ENCODE peak calls at places on chromosomes 12 and 14, in ten cellular contexts. M is stimulated activated CD4-positive, alpha-beta T cell treated with anti-CD3 and anti-CD28 coated beads, Interleukin-2, amount 100 ng/mL, for 48 hours; K is gastrocnemius medialis; O is AG08396; V is HCEC 1CT; G is substantia nigra; A is PC-9; R is fibroblast of lung; I is LoVo; Q is cardiac muscle cell. B is an unnamed sample.
A peak's percentile ranks its signal among the peaks of the same experiment; 100 is the strongest.

GRCh38 chr12:82842480-82842879 is 155.8 kb downstream of the TMTC2 start:
- DNase-seq in M (no peak), K (no peak), O (no peak), V (no peak), G (no peak), A (no peak), R (no peak), I (no peak), Q (no peak), B (no peak)

GRCh38 chr14:104661086-104661485 is 28.3 kb upstream of the INF2 start:
- DNase-seq in M (no peak), K (no peak), O (no peak), V (no peak), G (no peak), A (no peak), R (no peak), I (no peak), Q (no peak), B (no peak)

GRCh38 chr12:53131844-53132243 is 28.6 kb downstream of the SOAT2 start:
- DNase-seq in M (no peak), K (no peak), O (no peak), V (no peak), G (no peak), A (no peak), R (no peak), I (no peak), Q (no peak), B (no peak)

GRCh38 chr14:93303659-93304058 is 29.2 kb downstream of the BTBD7 start:
- DNase-seq in M (no peak), K (no peak), O (no peak), V (no peak), G (no peak), A (no peak), R (no peak), I (no peak), Q (no peak), B (no peak)

GRCh38 chr12:59030415-59030814 is 110.1 kb upstream of the LRIG3 start:
- DNase-seq in M (no peak), K (no peak), O (no peak), V (no peak), G (no peak), A (peak; percentile 58), R (no peak), I (no peak), Q (no peak), B (no peak)

GRCh38 chr12:94147377-94147990 is 893 bp upstream of the PLXNC1 start:
- DNase-seq in M (no peak), K (no peak), O (no peak), V (no peak), G (no peak), A (no peak), R (no peak), I (no peak), Q (no peak), B (no peak)

GRCh38 chr14:77111021-77111420 is 13.0 kb downstream of the CIPC start:
- DNase-seq in M (no peak), K (no peak), O (no peak), V (no peak), G (no peak), A (peak; percentile 76), R (no peak), I (no peak), Q (no peak), B (peak; percentile 31)

GRCh38 chr12:90301095-90301494 is 592.5 kb upstream of the ATP2B1 start:
- DNase-seq in M (no peak), K (no peak), O (no peak), V (no peak), G (no peak), A (no peak), R (no peak), I (no peak), Q (no peak), B (no peak)

GRCh38 chr12:132351751-132352495 is 22.5 kb upstream of the GALNT9 start:
- DNase-seq in M (no peak), K (no peak), O (no peak), V (no peak), G (no peak), A (no peak), R (no peak), I (no peak), Q (no peak), B (no peak)

GRCh38 chr14:64507376-64508156 is 3.0 kb downstream of the ZBTB1 start:
- DNase-seq in M (no peak), K (peak; percentile 47), O (no peak), V (peak; percentile 55), G (no peak), A (peak; percentile 67), R (peak; percentile 39), I (no peak), Q (no peak), B (peak; percentile 42)

GRCh38 chr12:56836800-56837663 is 73.9 kb downstream of the HSD17B6 start:
- DNase-seq in M (peak; percentile 23), K (no peak), O (no peak), V (peak; percentile 78), G (no peak), A (no peak), R (peak; percentile 35), I (peak; percentile 59), Q (no peak), B (peak; percentile 31)

GRCh38 chr12:104167519-104168458 is 29.8 kb upstream of the NFYB start:
- DNase-seq in M (no peak), K (no peak), O (no peak), V (no peak), G (no peak), A (no peak), R (no peak), I (no peak), Q (no peak), B (no peak)

GRCh38 chr14:68939893-68940613 is 39.0 kb downstream of the ACTN1 start:
- DNase-seq in M (no peak), K (peak; percentile 46), O (peak; percentile 80), V (peak; percentile 96), G (no peak), A (peak; percentile 80), R (peak; percentile 98), I (no peak), Q (peak; percentile 66), B (peak; percentile 84)

GRCh38 chr14:104676130-104676693 is 13.2 kb upstream of the INF2 start:
- DNase-seq in M (no peak), K (no peak), O (no peak), V (no peak), G (no peak), A (no peak), R (no peak), I (no peak), Q (no peak), B (no peak)

GRCh38 chr12:116406529-116406928 is 129.0 kb upstream of the MED13L start:
- DNase-seq in M (no peak), K (peak; percentile 99), O (peak; percentile 74), V (peak; percentile 82), G (no peak), A (peak; percentile 96), R (peak; percentile 88), I (peak; percentile 93), Q (peak; percentile 69), B (no peak)

GRCh38 chr12:57069522-57069921 is 9.1 kb downstream of the NEMP1 start:
- DNase-seq in M (no peak), K (peak; percentile 66), O (peak; percentile 61), V (peak; percentile 77), G (no peak), A (peak; percentile 60), R (peak; percentile 94), I (peak; percentile 79), Q (peak; percentile 82), B (peak; percentile 85)

GRCh38 chr14:64363265-64363840 is 24.8 kb upstream of the MTHFD1 start:
- DNase-seq in M (no peak), K (no peak), O (no peak), V (peak; percentile 49), G (no peak), A (no peak), R (peak; percentile 24), I (no peak), Q (no peak), B (no peak)

GRCh38 chr14:80572666-80573065 is 361.4 kb upstream of the DIO2 start:
- DNase-seq in M (no peak), K (no peak), O (no peak), V (no peak), G (no peak), A (no peak), R (no peak), I (no peak), Q (no peak), B (no peak)

GRCh38 chr12:108996320-108996719 is 24.5 kb downstream of the SVOP start:
- DNase-seq in M (no peak), K (no peak), O (no peak), V (no peak), G (no peak), A (no peak), R (no peak), I (no peak), Q (no peak), B (no peak)

GRCh38 chr14:58082011-58082410 is 70.0 kb downstream of the ARMH4 start:
- DNase-seq in M (no peak), K (no peak), O (no peak), V (peak; percentile 48), G (no peak), A (no peak), R (peak; percentile 15), I (no peak), Q (no peak), B (no peak)

GRCh38 chr12:14167005-14167628 is 185.7 kb upstream of the GRIN2B start:
- DNase-seq in M (peak; percentile 24), K (no peak), O (peak; percentile 75), V (peak; percentile 54), G (no peak), A (peak; percentile 46), R (peak; percentile 61), I (peak; percentile 69), Q (peak; percentile 56), B (peak; percentile 30)

GRCh38 chr14:96754162-96754844 is 42.9 kb upstream of the VRK1 start:
- DNase-seq in M (no peak), K (no peak), O (no peak), V (no peak), G (no peak), A (no peak), R (no peak), I (no peak), Q (no peak), B (no peak)

GRCh38 chr12:25615119-25615518 is 62.0 kb upstream of the LMNTD1 start:
- DNase-seq in M (no peak), K (no peak), O (peak; percentile 58), V (peak; percentile 90), G (no peak), A (peak; percentile 54), R (peak; percentile 94), I (peak; percentile 14), Q (no peak), B (peak; percentile 54)

GRCh38 chr12:95762123-95762785 is 28.3 kb downstream of the NTN4 start:
- DNase-seq in M (no peak), K (no peak), O (no peak), V (no peak), G (no peak), A (no peak), R (no peak), I (no peak), Q (no peak), B (no peak)

GRCh38 chr14:103294091-103294490 is 39.9 kb upstream of the EIF5 start:
- DNase-seq in M (no peak), K (no peak), O (no peak), V (no peak), G (no peak), A (no peak), R (no peak), I (no peak), Q (no peak), B (no peak)

GRCh38 chr12:120979862-120980696 is 1.7 kb downstream of the HNF1A start:
- DNase-seq in M (no peak), K (no peak), O (no peak), V (no peak), G (no peak), A (no peak), R (no peak), I (no peak), Q (peak; percentile 28), B (no peak)

GRCh38 chr14:100142073-100143040 is 17.1 kb downstream of the DEGS2 start:
- DNase-seq in M (no peak), K (no peak), O (no peak), V (no peak), G (no peak), A (peak; percentile 86), R (no peak), I (no peak), Q (no peak), B (peak; percentile 93)

GRCh38 chr12:95465275-95465674 is 8.7 kb upstream of the METAP2 start:
- DNase-seq in M (no peak), K (no peak), O (no peak), V (no peak), G (no peak), A (no peak), R (no peak), I (no peak), Q (no peak), B (no peak)

B was measured in dermis microvascular lymphatic vessel endothelial cell.